ENCODE peak calls at places on chromosomes 12 and 14, in four cellular contexts. One of them, this sample, is unnamed.

GRCh38 chr12:131694116-131694838 is 16.6 kb upstream of the SFSWAP start:
- DNase-seq in cardiac fibroblast: no peak
- DNase-seq in fibroblast of the conjunctiva: no peak
- DNase-seq in central memory CD8-positive, alpha-beta T cell: no peak
- DNase-seq in this sample: no peak

GRCh38 chr12:64890873-64891468 is 66.5 kb downstream of the TBC1D30 start:
- DNase-seq in cardiac fibroblast: peak
- DNase-seq in fibroblast of the conjunctiva: peak
- DNase-seq in central memory CD8-positive, alpha-beta T cell: peak
- DNase-seq in this sample: no peak

GRCh38 chr12:89060133-89060532 is 292.2 kb downstream of the DUSP6 start:
- DNase-seq in cardiac fibroblast: no peak
- DNase-seq in fibroblast of the conjunctiva: no peak
- DNase-seq in central memory CD8-positive, alpha-beta T cell: no peak
- DNase-seq in this sample: no peak

GRCh38 chr14:91719839-91720238 is 12.0 kb downstream of the CATSPERB start:
- DNase-seq in cardiac fibroblast: no peak
- DNase-seq in fibroblast of the conjunctiva: no peak
- DNase-seq in central memory CD8-positive, alpha-beta T cell: no peak
- DNase-seq in this sample: no peak

GRCh38 chr12:51482808-51483532 is 58.3 kb downstream of the SLC4A8 start:
- DNase-seq in cardiac fibroblast: peak
- DNase-seq in fibroblast of the conjunctiva: no peak
- DNase-seq in central memory CD8-positive, alpha-beta T cell: no peak
- DNase-seq in this sample: no peak

GRCh38 chr12:109247831-109248654 is 61.0 kb downstream of the FOXN4 start:
- DNase-seq in cardiac fibroblast: no peak
- DNase-seq in fibroblast of the conjunctiva: no peak
- DNase-seq in central memory CD8-positive, alpha-beta T cell: no peak
- DNase-seq in this sample: no peak

GRCh38 chr12:62813031-62813829 is 121.7 kb downstream of the PPM1H start:
- DNase-seq in cardiac fibroblast: peak
- DNase-seq in fibroblast of the conjunctiva: peak
- DNase-seq in central memory CD8-positive, alpha-beta T cell: no peak
- DNase-seq in this sample: no peak

GRCh38 chr12:57832966-57833365 is 13.6 kb downstream of the CTDSP2 start:
- DNase-seq in cardiac fibroblast: peak
- DNase-seq in fibroblast of the conjunctiva: no peak
- DNase-seq in central memory CD8-positive, alpha-beta T cell: no peak
- DNase-seq in this sample: no peak

GRCh38 chr14:23704890-23705289 is 68.7 kb downstream of the DHRS2 start:
- DNase-seq in cardiac fibroblast: no peak
- DNase-seq in fibroblast of the conjunctiva: no peak
- DNase-seq in central memory CD8-positive, alpha-beta T cell: no peak
- DNase-seq in this sample: no peak

GRCh38 chr12:58639323-58639934 is 280.9 kb downstream of the LRIG3 start:
- DNase-seq in cardiac fibroblast: peak
- DNase-seq in fibroblast of the conjunctiva: no peak
- DNase-seq in central memory CD8-positive, alpha-beta T cell: no peak
- DNase-seq in this sample: no peak

GRCh38 chr12:5083955-5084849 is 40.5 kb downstream of the KCNA5 start:
- DNase-seq in cardiac fibroblast: peak
- DNase-seq in fibroblast of the conjunctiva: peak
- DNase-seq in central memory CD8-positive, alpha-beta T cell: no peak
- DNase-seq in this sample: no peak

GRCh38 chr12:24078318-24078765 is 128.9 kb upstream of the SOX5 start:
- DNase-seq in cardiac fibroblast: peak
- DNase-seq in fibroblast of the conjunctiva: no peak
- DNase-seq in central memory CD8-positive, alpha-beta T cell: no peak
- DNase-seq in this sample: no peak

GRCh38 chr12:123916729-123917128 is 55.9 kb downstream of the CCDC92 start:
- DNase-seq in cardiac fibroblast: no peak
- DNase-seq in fibroblast of the conjunctiva: no peak
- DNase-seq in central memory CD8-positive, alpha-beta T cell: no peak
- DNase-seq in this sample: no peak

GRCh38 chr12:32612658-32613614 is 66.2 kb upstream of the DNM1L start:
- DNase-seq in cardiac fibroblast: peak
- DNase-seq in fibroblast of the conjunctiva: no peak
- DNase-seq in central memory CD8-positive, alpha-beta T cell: no peak
- DNase-seq in this sample: no peak

GRCh38 chr14:68548194-68549056 is 244.4 kb downstream of the ZFP36L1 start:
- DNase-seq in cardiac fibroblast: peak
- DNase-seq in fibroblast of the conjunctiva: peak
- DNase-seq in central memory CD8-positive, alpha-beta T cell: no peak
- DNase-seq in this sample: no peak

GRCh38 chr14:92599786-92600185 is 86.2 kb downstream of the RIN3 start:
- DNase-seq in cardiac fibroblast: no peak
- DNase-seq in fibroblast of the conjunctiva: no peak
- DNase-seq in central memory CD8-positive, alpha-beta T cell: no peak
- DNase-seq in this sample: no peak

GRCh38 chr14:21528381-21529348 is 2.5 kb upstream of the SALL2 start:
- DNase-seq in cardiac fibroblast: peak
- DNase-seq in fibroblast of the conjunctiva: no peak
- DNase-seq in central memory CD8-positive, alpha-beta T cell: no peak
- DNase-seq in this sample: no peak

GRCh38 chr12:55899035-55899434 is 28.7 kb downstream of the PYM1 start:
- DNase-seq in cardiac fibroblast: peak
- DNase-seq in fibroblast of the conjunctiva: no peak
- DNase-seq in central memory CD8-positive, alpha-beta T cell: no peak
- DNase-seq in this sample: no peak

GRCh38 chr14:98513558-98513957 is 758.4 kb downstream of the BCL11B start:
- DNase-seq in cardiac fibroblast: no peak
- DNase-seq in fibroblast of the conjunctiva: no peak
- DNase-seq in central memory CD8-positive, alpha-beta T cell: no peak
- DNase-seq in this sample: no peak

GRCh38 chr14:89277229-89277628 is 139.8 kb downstream of the FOXN3 start:
- DNase-seq in cardiac fibroblast: no peak
- DNase-seq in fibroblast of the conjunctiva: no peak
- DNase-seq in central memory CD8-positive, alpha-beta T cell: no peak
- DNase-seq in this sample: no peak

GRCh38 chr12:124479680-124480468 is 87.5 kb downstream of the NCOR2 start:
- DNase-seq in cardiac fibroblast: no peak
- DNase-seq in fibroblast of the conjunctiva: no peak
- DNase-seq in central memory CD8-positive, alpha-beta T cell: no peak
- DNase-seq in this sample: no peak

GRCh38 chr12:76080729-76081415 is 3.6 kb downstream of the NAP1L1 start:
- DNase-seq in cardiac fibroblast: no peak
- DNase-seq in fibroblast of the conjunctiva: no peak
- DNase-seq in central memory CD8-positive, alpha-beta T cell: no peak
- DNase-seq in this sample: no peak